ENCODE peak calls at places on chromosomes 2 and 18, in eight cellular contexts. K is GM04504; W is esophagus squamous epithelium; N is Right ventricle myocardium inferior; R is EL; Y is sciatic nerve; T is kidney glomerular epithelial cell; C is stimulated activated CD4-positive, alpha-beta T cell treated with anti-CD3 and anti-CD28 coated beads, Interleukin-12 subunit alpha, Interleukin-12 subunit beta, amount 100 ng/mL, for 24 hours. X is an unnamed sample.

GRCh38 chr2:211248841-211249240 is 692.4 kb downstream of the CPS1 start:
- DNase-seq in T (no peak), R (no peak), N (no peak), C (no peak), K (no peak), Y (no peak), W (no peak), X (no peak)

GRCh38 chr18:54359233-54359632 is 1.5 kb downstream of the C18orf54 start:
- DNase-seq in W (no peak), T (no peak), K (no peak), N (no peak), C (no peak), R (no peak), Y (no peak), X (no peak)

GRCh38 chr2:180644709-180645108 is 335.7 kb upstream of the UBE2E3 start:
- DNase-seq in N (no peak), Y (no peak), R (peak), W (no peak), K (peak), C (no peak), T (peak), X (no peak)

GRCh38 chr2:60549250-60550150 is 4.0 kb downstream of the BCL11A start:
- DNase-seq in T (peak), K (no peak), Y (no peak), R (peak), N (peak), C (no peak), W (no peak), X (no peak)

GRCh38 chr2:24970483-24971299 is 1.1 kb downstream of the DNAJC27 start:
- DNase-seq in K (no peak), C (no peak), W (no peak), T (peak), R (peak), Y (no peak), N (no peak), X (no peak)

GRCh38 chr2:241063093-241063551 is 39.0 kb downstream of the MTERF4 start:
- DNase-seq in R (no peak), W (no peak), Y (no peak), K (no peak), C (no peak), T (no peak), N (peak), X (no peak)

GRCh38 chr2:171894612-171894947 is 536 bp upstream of the SLC25A12 start:
- DNase-seq in C (no peak), N (no peak), W (no peak), K (no peak), T (no peak), Y (no peak), R (no peak), X (no peak)

GRCh38 chr2:120783371-120783791 is 47.7 kb downstream of the GLI2 start:
- DNase-seq in Y (no peak), C (no peak), N (no peak), R (no peak), K (no peak), T (no peak), W (no peak), X (no peak)

GRCh38 chr18:23387265-23387664 is 65.8 kb upstream of the RIOK3 start:
- DNase-seq in N (no peak), T (no peak), K (no peak), W (no peak), Y (no peak), C (no peak), R (no peak), X (no peak)

GRCh38 chr2:70084973-70085710 is 2.1 kb upstream of the PCBP1 start:
- DNase-seq in N (no peak), K (no peak), T (peak), C (peak), Y (no peak), R (no peak), W (no peak), X (no peak)

GRCh38 chr18:76228716-76229115 is 266.3 kb downstream of the ZNF516 start:
- DNase-seq in W (no peak), C (no peak), T (no peak), R (no peak), Y (no peak), K (no peak), N (no peak), X (no peak)